ENCODE peak calls at places on chromosomes 2 and 18, in four cellular contexts. N is A549, M is AG04450, Z is ELR. G is an unnamed sample.

GRCh38 chr2:159262226-159262625 is 24.3 kb downstream of the WDSUB1 start:
- DNase-seq in N (no peak), M (no peak), Z (no peak), G (no peak)

GRCh38 chr2:38602136-38602731 is 494 bp downstream of the HNRNPLL start:
- DNase-seq in N (peak), M (no peak), Z (peak), G (no peak)

GRCh38 chr18:8750954-8751415 is 45.6 kb downstream of the MTCL1 start:
- DNase-seq in N (peak), M (peak), Z (peak), G (no peak)

GRCh38 chr18:6595666-6596065 is 133.8 kb upstream of the ARHGAP28 start:
- DNase-seq in N (no peak), M (no peak), Z (no peak), G (no peak)

GRCh38 chr2:228658998-228659397 is 477.5 kb upstream of the SPHKAP start:
- DNase-seq in N (no peak), M (peak), Z (peak), G (no peak)

GRCh38 chr2:33340265-33340664 is 136.2 kb upstream of the RASGRP3 start:
- DNase-seq in N (no peak), M (no peak), Z (no peak), G (no peak)

GRCh38 chr18:75314117-75314516 is 103.5 kb downstream of the TSHZ1 start:
- DNase-seq in N (no peak), M (no peak), Z (no peak), G (no peak)

GRCh38 chr2:154263206-154263605 is 391.5 kb downstream of the GALNT13 start:
- DNase-seq in N (no peak), M (no peak), Z (no peak), G (no peak)

GRCh38 chr2:201828235-201828634 is 21.9 kb downstream of the CDK15 start:
- DNase-seq in N (no peak), M (no peak), Z (no peak), G (no peak)

GRCh38 chr2:228519561-228519960 is 338.1 kb upstream of the SPHKAP start:
- DNase-seq in N (no peak), M (no peak), Z (no peak), G (no peak)

GRCh38 chr2:30686000-30686399 is 121.2 kb downstream of the CAPN13 start:
- DNase-seq in N (peak), M (no peak), Z (peak), G (peak)

GRCh38 chr18:13446024-13446423 is 227.5 kb downstream of the LDLRAD4 start:
- DNase-seq in N (peak), M (no peak), Z (no peak), G (no peak)

G was measured in RKO.